ENCODE peak calls at places on chromosomes 6 and 20, in ten cellular contexts. Q is neural crest cell; H is stimulated activated CD4-positive, alpha-beta T cell treated with anti-CD3 and anti-CD28 coated beads, Interleukin-15, amount 100 ng/mL, for 24 hours; U is thyroid gland; Z is neuronal stem cell; K is GM23248; C is renal cortical epithelial cell; J is lung; I is IMR-90; N is stimulated activated CD8-positive, alpha-beta memory T cell treated with anti-CD3 and anti-CD28 coated beads, Interleukin-2, amount 100 ng/mL, for 1 hour. V is an unnamed sample.

GRCh38 chr20:49629606-49630005 is 61.7 kb upstream of the PTGIS start:
- DNase-seq in Q (no peak), H (no peak), U (no peak), Z (no peak), K (no peak), C (no peak), J (no peak), I (no peak), N (no peak), V (no peak)

GRCh38 chr20:32532246-32532645 is 52.9 kb downstream of the NOL4L start:
- DNase-seq in Q (no peak), H (no peak), U (no peak), Z (no peak), K (no peak), C (no peak), J (no peak), I (no peak), N (no peak), V (peak; percentile 40)

GRCh38 chr20:46309945-46310344 is 1.6 kb upstream of the CDH22 start:
- DNase-seq in Q (no peak), H (no peak), U (no peak), Z (no peak), K (no peak), C (no peak), J (no peak), I (no peak), N (no peak), V (no peak)

GRCh38 chr6:41936073-41936837 is 5.4 kb downstream of the CCND3 start:
- DNase-seq in Q (peak; percentile 61), H (peak; percentile 82), U (peak; percentile 83), Z (peak; percentile 70), K (peak; percentile 94), C (peak; percentile 88), J (peak; percentile 73), I (peak; percentile 85), N (peak; percentile 45), V (peak; percentile 82)

GRCh38 chr20:316316-317068 is 8.9 kb upstream of the SOX12 start:
- DNase-seq in Q (no peak), H (no peak), U (no peak), Z (no peak), K (peak; percentile 71), C (peak; percentile 29), J (no peak), I (peak; percentile 88), N (no peak), V (no peak)

GRCh38 chr6:32081168-32081624 is 27.9 kb downstream of the TNXB start:
- DNase-seq in Q (peak; percentile 33), H (no peak), U (peak; percentile 25), Z (no peak), K (peak; percentile 97), C (no peak), J (peak; percentile 50), I (peak; percentile 89), N (no peak), V (peak; percentile 88)

GRCh38 chr6:14658909-14659561 is 541.5 kb downstream of the CD83 start:
- DNase-seq in Q (no peak), H (no peak), U (no peak), Z (no peak), K (peak; percentile 53), C (no peak), J (no peak), I (peak; percentile 83), N (no peak), V (no peak)

GRCh38 chr6:40343318-40343886 is 243.8 kb downstream of the LRFN2 start:
- DNase-seq in Q (no peak), H (no peak), U (no peak), Z (no peak), K (no peak), C (no peak), J (no peak), I (no peak), N (no peak), V (no peak)

GRCh38 chr20:63617092-63617875 is 9.6 kb downstream of the GMEB2 start:
- DNase-seq in Q (no peak), H (no peak), U (peak; percentile 91), Z (no peak), K (no peak), C (peak; percentile 36), J (no peak), I (no peak), N (no peak), V (peak; percentile 75)

GRCh38 chr6:142744836-142745235 is 200.1 kb downstream of the HIVEP2 start:
- DNase-seq in Q (no peak), H (no peak), U (no peak), Z (no peak), K (peak; percentile 59), C (peak; percentile 22), J (no peak), I (peak; percentile 54), N (no peak), V (no peak)

GRCh38 chr6:105968230-105968954 is 117.7 kb upstream of the PRDM1 start:
- DNase-seq in Q (no peak), H (no peak), U (no peak), Z (no peak), K (peak; percentile 70), C (no peak), J (no peak), I (peak; percentile 69), N (no peak), V (no peak)

GRCh38 chr20:50341880-50342637 is 151.4 kb downstream of the CEBPB start:
- DNase-seq in Q (no peak), H (no peak), U (no peak), Z (no peak), K (no peak), C (no peak), J (no peak), I (no peak), N (no peak), V (no peak)

GRCh38 chr6:28425942-28426541 is 17.2 kb downstream of the ZSCAN23 start:
- DNase-seq in Q (no peak), H (no peak), U (no peak), Z (no peak), K (no peak), C (no peak), J (no peak), I (no peak), N (no peak), V (no peak)

GRCh38 chr6:158647501-158647900 is 2.4 kb upstream of the SYTL3 start:
- DNase-seq in Q (no peak), H (no peak), U (no peak), Z (no peak), K (no peak), C (no peak), J (no peak), I (peak; percentile 41), N (no peak), V (no peak)

GRCh38 chr6:167547751-167548150 is 222.9 kb downstream of the TTLL2 start:
- DNase-seq in Q (no peak), H (no peak), U (no peak), Z (no peak), K (no peak), C (peak; percentile 7), J (no peak), I (no peak), N (no peak), V (no peak)

GRCh38 chr20:43916875-43917371 is 2.3 kb downstream of the TOX2 start:
- DNase-seq in Q (no peak), H (peak; percentile 32), U (no peak), Z (no peak), K (peak; percentile 37), C (no peak), J (no peak), I (peak; percentile 45), N (no peak), V (no peak)

GRCh38 chr6:161139766-161140553 is 133.9 kb downstream of the AGPAT4 start:
- DNase-seq in Q (no peak), H (no peak), U (no peak), Z (no peak), K (peak; percentile 63), C (peak; percentile 28), J (peak; percentile 27), I (peak; percentile 42), N (no peak), V (no peak)

GRCh38 chr20:49636447-49636846 is 68.5 kb upstream of the PTGIS start:
- DNase-seq in Q (no peak), H (no peak), U (no peak), Z (no peak), K (no peak), C (peak; percentile 19), J (peak; percentile 64), I (no peak), N (no peak), V (no peak)

GRCh38 chr6:30814137-30815084 is 69.9 kb upstream of the DDR1 start:
- DNase-seq in Q (no peak), H (peak; percentile 73), U (peak; percentile 40), Z (no peak), K (peak; percentile 83), C (peak; percentile 82), J (no peak), I (peak; percentile 84), N (no peak), V (no peak)

GRCh38 chr6:91081452-91082067 is 494.7 kb upstream of the MAP3K7 start:
- DNase-seq in Q (peak; percentile 29), H (no peak), U (no peak), Z (peak; percentile 50), K (peak; percentile 55), C (peak; percentile 76), J (no peak), I (peak; percentile 52), N (no peak), V (no peak)

GRCh38 chr20:62707981-62708521 is 585 bp upstream of the NTSR1 start:
- DNase-seq in Q (no peak), H (peak; percentile 42), U (no peak), Z (no peak), K (no peak), C (no peak), J (no peak), I (no peak), N (no peak), V (no peak)

GRCh38 chr20:5884465-5885335 is 65.6 kb downstream of the TRMT6 start:
- DNase-seq in Q (no peak), H (no peak), U (no peak), Z (no peak), K (no peak), C (no peak), J (no peak), I (no peak), N (no peak), V (no peak)

GRCh38 chr6:30881987-30882763 is 2.1 kb upstream of the DDR1 start:
- DNase-seq in Q (no peak), H (no peak), U (peak; percentile 32), Z (peak; percentile 47), K (peak; percentile 14), C (no peak), J (no peak), I (peak; percentile 77), N (no peak), V (peak; percentile 77)

GRCh38 chr20:49052334-49052733 is 6.2 kb downstream of the CSE1L start:
- DNase-seq in Q (no peak), H (no peak), U (no peak), Z (no peak), K (peak; percentile 8), C (peak; percentile 20), J (no peak), I (peak; percentile 27), N (no peak), V (no peak)

GRCh38 chr6:157569543-157569942 is 188.6 kb downstream of the ZDHHC14 start:
- DNase-seq in Q (no peak), H (no peak), U (no peak), Z (no peak), K (no peak), C (no peak), J (no peak), I (no peak), N (no peak), V (no peak)

GRCh38 chr6:157188213-157188612 is 135.1 kb downstream of the TMEM242 start:
- DNase-seq in Q (no peak), H (no peak), U (no peak), Z (no peak), K (no peak), C (no peak), J (no peak), I (peak; percentile 81), N (no peak), V (no peak)

GRCh38 chr6:158311193-158311592 is 1.1 kb upstream of the TULP4 start:
- DNase-seq in Q (no peak), H (no peak), U (no peak), Z (no peak), K (no peak), C (no peak), J (no peak), I (no peak), N (no peak), V (no peak)

GRCh38 chr20:13008761-13009681 is at the start of gene SPTLC3:
- DNase-seq in Q (no peak), H (peak; percentile 13), U (peak; percentile 73), Z (no peak), K (peak; percentile 53), C (peak; percentile 97), J (peak; percentile 57), I (peak; percentile 36), N (no peak), V (peak; percentile 80)